ENCODE peak calls at places on chromosome 13, in eight cellular contexts. H, Z, F, S, V, B, U and R are unnamed samples.

GRCh38 chr13:42553098-42554046 is 20.6 kb upstream of the TNFSF11 start:
- DNase-seq in U (no peak), B (peak), S (peak), V (peak), Z (no peak), F (no peak), H (no peak), R (peak)

GRCh38 chr13:72255908-72256307 is 388.9 kb upstream of the DACH1 start:
- DNase-seq in H (no peak), F (peak), V (peak), S (peak), Z (peak), U (no peak), B (peak), R (peak)

GRCh38 chr13:42899266-42899665 is 92.8 kb downstream of the EPSTI1 start:
- DNase-seq in B (no peak), S (no peak), U (no peak), F (no peak), V (no peak), H (no peak), Z (no peak), R (no peak)

GRCh38 chr13:42398542-42398941 is 126.6 kb downstream of the AKAP11 start:
- DNase-seq in F (no peak), V (no peak), B (no peak), Z (no peak), S (no peak), H (no peak), U (no peak), R (no peak)

GRCh38 chr13:46235259-46235658 is 23.5 kb downstream of the LRRC63 start:
- DNase-seq in Z (no peak), H (no peak), B (no peak), U (no peak), S (no peak), V (no peak), F (no peak), R (no peak)

GRCh38 chr13:107234315-107234714 is 666.4 kb upstream of the ARGLU1 start:
- DNase-seq in B (no peak), F (no peak), V (no peak), U (no peak), H (no peak), S (no peak), Z (no peak), R (no peak)

GRCh38 chr13:43874512-43875092 is 4.9 kb downstream of the CCDC122 start:
- DNase-seq in F (peak), V (peak), H (no peak), S (peak), U (no peak), Z (no peak), B (peak), R (peak)

GRCh38 chr13:40600145-40600751 is 66.2 kb downstream of the FOXO1 start:
- DNase-seq in S (no peak), Z (no peak), F (peak), V (no peak), H (no peak), U (no peak), B (no peak), R (no peak)

GRCh38 chr13:84607614-84608013 is 725.3 kb upstream of the SLITRK1 start:
- DNase-seq in B (peak), S (peak), F (no peak), Z (no peak), U (no peak), H (no peak), V (peak), R (peak)

GRCh38 chr13:93145199-93145598 is 81.4 kb upstream of the GPC6 start:
- DNase-seq in Z (no peak), B (no peak), V (no peak), H (no peak), U (no peak), F (no peak), S (no peak), R (no peak)

GRCh38 chr13:35797946-35798345 is 321.5 kb upstream of the MAB21L1 start:
- DNase-seq in U (no peak), B (no peak), S (no peak), F (no peak), Z (no peak), V (no peak), H (no peak), R (no peak)

GRCh38 chr13:44865722-44866484 is 123.4 kb downstream of the NUFIP1 start:
- DNase-seq in B (no peak), S (no peak), Z (no peak), V (no peak), U (no peak), H (no peak), F (no peak), R (no peak)